ENCODE peak calls at places on chromosomes 5 and 9, in six cellular contexts. S is EH; T is activated CD4-positive, alpha-beta T cell treated with anti-CD3 and anti-CD28 coated beads for 24 hours; Y is T1000; F is K562; I is endothelial cell. J is an unnamed sample.

GRCh38 chr9:71079451-71079850 is 42.0 kb downstream of the TRPM3 start:
- DNase-seq in S (peak; percentile 76), T (no peak), Y (peak; percentile 6), F (no peak), I (no peak), J (no peak)

GRCh38 chr9:4862506-4863250 is 69.9 kb downstream of the RCL1 start:
- DNase-seq in S (peak; percentile 33), T (no peak), Y (no peak), F (peak; percentile 93), I (no peak), J (no peak)

GRCh38 chr5:124584991-124585715 is 161.3 kb downstream of the ZNF608 start:
- DNase-seq in S (no peak), T (no peak), Y (no peak), F (peak; percentile 16), I (no peak), J (no peak)

GRCh38 chr5:157388148-157388547 is 71.9 kb upstream of the NIPAL4 start:
- DNase-seq in S (no peak), T (no peak), Y (no peak), F (no peak), I (no peak), J (no peak)

GRCh38 chr9:133275105-133276000 is at the start of gene ABO:
- DNase-seq in S (no peak), T (no peak), Y (no peak), F (peak; percentile 74), I (peak; percentile 45), J (no peak)

GRCh38 chr9:8613346-8613825 is 813.8 kb upstream of the DMAC1 start:
- DNase-seq in S (no peak), T (no peak), Y (no peak), F (no peak), I (no peak), J (no peak)

GRCh38 chr9:22208846-22209585 is 199.9 kb upstream of the CDKN2B start:
- DNase-seq in S (peak; percentile 46), T (no peak), Y (no peak), F (no peak), I (no peak), J (no peak)

GRCh38 chr9:132806723-132807421 is 71.2 kb downstream of the AK8 start:
- DNase-seq in S (peak; percentile 49), T (no peak), Y (no peak), F (no peak), I (no peak), J (no peak)

GRCh38 chr9:120892748-120893584 is 16.0 kb upstream of the PHF19 start:
- DNase-seq in S (peak; percentile 76), T (no peak), Y (peak; percentile 23), F (peak; percentile 24), I (no peak), J (peak; percentile 58)

GRCh38 chr9:125509476-125509875 is 197.5 kb downstream of the MAPKAP1 start:
- DNase-seq in S (peak; percentile 90), T (no peak), Y (no peak), F (no peak), I (no peak), J (no peak)

GRCh38 chr5:59893061-59893435 is 478 bp downstream of the PDE4D start:
- DNase-seq in S (no peak), T (no peak), Y (no peak), F (no peak), I (peak; percentile 8), J (no peak)

GRCh38 chr5:140261403-140262171 is 41.3 kb downstream of the PFDN1 start:
- DNase-seq in S (peak; percentile 93), T (no peak), Y (peak; percentile 53), F (peak; percentile 84), I (no peak), J (no peak)

GRCh38 chr5:103474671-103475070 is 87.9 kb downstream of the NUDT12 start:
- DNase-seq in S (peak; percentile 40), T (no peak), Y (no peak), F (no peak), I (no peak), J (no peak)

GRCh38 chr5:141883184-141883947 is 5.2 kb upstream of the PCDH1 start:
- DNase-seq in S (peak; percentile 48), T (no peak), Y (no peak), F (peak; percentile 67), I (peak; percentile 78), J (no peak)

J was measured in T-cell.